ENCODE peak calls at places on chromosomes 7 and 10, in nine cellular contexts. B, Q, V, W, Z, P, C, D and H are unnamed samples.

GRCh38 chr10:72353963-72354355 is 760 bp downstream of the DNAJB12 start:
- DNase-seq in B (no peak), Q (peak), V (peak), W (peak), Z (no peak), P (no peak), C (no peak), D (no peak), H (peak)

GRCh38 chr7:121994625-121995410 is 121.9 kb downstream of the PTPRZ1 start:
- DNase-seq in B (peak), Q (peak), V (peak), W (no peak), Z (peak), P (peak), C (peak), D (peak), H (peak)

GRCh38 chr10:69831231-69831855 is 29.6 kb downstream of the COL13A1 start:
- DNase-seq in B (no peak), Q (no peak), V (no peak), W (no peak), Z (no peak), P (no peak), C (no peak), D (no peak), H (no peak)

GRCh38 chr10:25642736-25643135 is 291.3 kb upstream of the MYO3A start:
- DNase-seq in B (no peak), Q (no peak), V (no peak), W (no peak), Z (no peak), P (no peak), C (no peak), D (no peak), H (no peak)

GRCh38 chr7:81161459-81162075 is 242.7 kb upstream of the SEMA3C start:
- DNase-seq in B (peak), Q (no peak), V (no peak), W (no peak), Z (peak), P (no peak), C (no peak), D (peak), H (no peak)

GRCh38 chr10:50554995-50555568 is 68.7 kb downstream of the SGMS1 start:
- DNase-seq in B (no peak), Q (no peak), V (peak), W (no peak), Z (peak), P (no peak), C (no peak), D (no peak), H (peak)

GRCh38 chr10:93309062-93309461 is 173.1 kb downstream of the MYOF start:
- DNase-seq in B (no peak), Q (no peak), V (no peak), W (no peak), Z (no peak), P (no peak), C (no peak), D (no peak), H (no peak)

GRCh38 chr10:102814873-102815661 is 22.1 kb downstream of the CYP17A1 start:
- DNase-seq in B (peak), Q (no peak), V (peak), W (peak), Z (no peak), P (peak), C (no peak), D (no peak), H (no peak)

GRCh38 chr10:49663596-49663995 is 15.9 kb upstream of the C10orf53 start:
- DNase-seq in B (no peak), Q (no peak), V (no peak), W (no peak), Z (no peak), P (no peak), C (no peak), D (no peak), H (no peak)

GRCh38 chr7:31084226-31084625 is 32.1 kb downstream of the ADCYAP1R1 start:
- DNase-seq in B (no peak), Q (no peak), V (no peak), W (peak), Z (no peak), P (no peak), C (no peak), D (no peak), H (no peak)

GRCh38 chr7:22460363-22460988 is 39.5 kb downstream of the STEAP1B start:
- DNase-seq in B (no peak), Q (no peak), V (no peak), W (no peak), Z (no peak), P (no peak), C (no peak), D (no peak), H (no peak)

GRCh38 chr7:77498659-77499379 is 38.3 kb upstream of the PTPN12 start:
- DNase-seq in B (no peak), Q (no peak), V (no peak), W (no peak), Z (no peak), P (no peak), C (no peak), D (no peak), H (peak)

GRCh38 chr7:36116347-36117200 is 36.5 kb upstream of the EEPD1 start:
- DNase-seq in B (no peak), Q (no peak), V (no peak), W (no peak), Z (no peak), P (no peak), C (no peak), D (peak), H (no peak)

GRCh38 chr7:74262639-74263398 is 8.6 kb upstream of the RFC2 start:
- DNase-seq in B (no peak), Q (no peak), V (no peak), W (no peak), Z (no peak), P (no peak), C (no peak), D (no peak), H (no peak)

GRCh38 chr10:132748545-132749427 is 37.2 kb downstream of the NKX6-2 start:
- DNase-seq in B (no peak), Q (no peak), V (no peak), W (no peak), Z (no peak), P (no peak), C (no peak), D (no peak), H (no peak)

GRCh38 chr7:132730126-132730525 is 153.9 kb upstream of the PLXNA4 start:
- DNase-seq in B (no peak), Q (no peak), V (no peak), W (no peak), Z (no peak), P (no peak), C (no peak), D (no peak), H (no peak)

GRCh38 chr7:71237945-71238344 is 106.0 kb downstream of the GALNT17 start:
- DNase-seq in B (no peak), Q (no peak), V (peak), W (no peak), Z (no peak), P (no peak), C (no peak), D (no peak), H (no peak)

GRCh38 chr10:28020080-28020860 is 21.4 kb upstream of the ODAD2 start:
- DNase-seq in B (no peak), Q (no peak), V (no peak), W (no peak), Z (peak), P (no peak), C (no peak), D (no peak), H (no peak)

GRCh38 chr10:98516352-98516751 is 69.6 kb upstream of the HPS1 start:
- DNase-seq in B (no peak), Q (no peak), V (no peak), W (no peak), Z (no peak), P (no peak), C (no peak), D (no peak), H (no peak)

GRCh38 chr10:72309290-72310240 is 35.8 kb downstream of the DDIT4 start:
- DNase-seq in B (no peak), Q (no peak), V (no peak), W (peak), Z (no peak), P (peak), C (peak), D (no peak), H (no peak)

GRCh38 chr7:15801041-15801440 is 114.6 kb upstream of the MEOX2 start:
- DNase-seq in B (no peak), Q (no peak), V (no peak), W (no peak), Z (no peak), P (no peak), C (no peak), D (no peak), H (no peak)

GRCh38 chr10:126857178-126857806 is 47.9 kb upstream of the DOCK1 start:
- DNase-seq in B (no peak), Q (no peak), V (no peak), W (no peak), Z (no peak), P (no peak), C (no peak), D (no peak), H (no peak)

GRCh38 chr10:71067098-71067760 is 145.1 kb upstream of the UNC5B start:
- DNase-seq in B (no peak), Q (no peak), V (no peak), W (no peak), Z (no peak), P (no peak), C (no peak), D (no peak), H (no peak)

GRCh38 chr10:108783897-108784296 is 1139.4 kb downstream of the XPNPEP1 start:
- DNase-seq in B (no peak), Q (peak), V (no peak), W (no peak), Z (no peak), P (no peak), C (peak), D (peak), H (peak)

GRCh38 chr7:139691253-139691781 is 86.5 kb downstream of the HIPK2 start:
- DNase-seq in B (no peak), Q (no peak), V (peak), W (no peak), Z (no peak), P (no peak), C (peak), D (no peak), H (no peak)

GRCh38 chr10:132641966-132642731 is 104.6 kb downstream of the INPP5A start:
- DNase-seq in B (no peak), Q (no peak), V (no peak), W (peak), Z (no peak), P (no peak), C (no peak), D (no peak), H (no peak)

GRCh38 chr10:110993024-110993693 is 73.8 kb downstream of the SHOC2 start:
- DNase-seq in B (no peak), Q (no peak), V (no peak), W (no peak), Z (peak), P (no peak), C (no peak), D (peak), H (peak)

GRCh38 chr7:139598642-139599041 is 75.2 kb downstream of the CLEC2L start:
- DNase-seq in B (no peak), Q (peak), V (peak), W (no peak), Z (no peak), P (no peak), C (no peak), D (no peak), H (no peak)

GRCh38 chr7:101410743-101411476 is 48.2 kb downstream of the COL26A1 start:
- DNase-seq in B (no peak), Q (peak), V (peak), W (no peak), Z (no peak), P (no peak), C (peak), D (no peak), H (peak)

GRCh38 chr10:69797959-69798358 is 3.7 kb upstream of the COL13A1 start:
- DNase-seq in B (no peak), Q (no peak), V (no peak), W (no peak), Z (no peak), P (no peak), C (no peak), D (peak), H (no peak)

GRCh38 chr10:94725871-94726270 is 36.6 kb upstream of the CYP2C19 start:
- DNase-seq in B (no peak), Q (no peak), V (no peak), W (no peak), Z (no peak), P (no peak), C (no peak), D (peak), H (no peak)

GRCh38 chr10:30111340-30111980 is 52.1 kb upstream of the JCAD start:
- DNase-seq in B (no peak), Q (no peak), V (no peak), W (no peak), Z (peak), P (no peak), C (no peak), D (no peak), H (no peak)

GRCh38 chr7:39212881-39213280 is 235.2 kb downstream of the POU6F2 start:
- DNase-seq in B (no peak), Q (no peak), V (no peak), W (no peak), Z (no peak), P (no peak), C (no peak), D (no peak), H (no peak)

GRCh38 chr7:69373171-69374035 is 224.9 kb upstream of the AUTS2 start:
- DNase-seq in B (no peak), Q (no peak), V (no peak), W (no peak), Z (peak), P (peak), C (no peak), D (no peak), H (peak)

GRCh38 chr10:78491812-78492211 is 458.1 kb downstream of the RPS24 start:
- DNase-seq in B (no peak), Q (no peak), V (no peak), W (no peak), Z (peak), P (no peak), C (no peak), D (no peak), H (no peak)

GRCh38 chr10:102926842-102927241 is 8.7 kb downstream of the CNNM2 start:
- DNase-seq in B (no peak), Q (no peak), V (no peak), W (no peak), Z (no peak), P (no peak), C (peak), D (no peak), H (no peak)

GRCh38 chr10:20771053-20771452 is 126.1 kb downstream of the NEBL start:
- DNase-seq in B (no peak), Q (no peak), V (no peak), W (no peak), Z (no peak), P (no peak), C (no peak), D (no peak), H (no peak)

GRCh38 chr10:1068362-1069361 is 12.5 kb downstream of the WDR37 start:
- DNase-seq in B (no peak), Q (no peak), V (no peak), W (no peak), Z (no peak), P (no peak), C (no peak), D (no peak), H (no peak)

GRCh38 chr10:69437321-69438259 is 13.7 kb upstream of the TSPAN15 start:
- DNase-seq in B (no peak), Q (no peak), V (no peak), W (peak), Z (no peak), P (no peak), C (no peak), D (no peak), H (no peak)

GRCh38 chr7:123750389-123751230 is 1.8 kb upstream of the WASL start:
- DNase-seq in B (no peak), Q (no peak), V (no peak), W (no peak), Z (no peak), P (no peak), C (no peak), D (no peak), H (no peak)
- H3K4me3 ChIP-seq in B (no peak), Q (peak), V (no peak), W (peak), Z (no peak), P (no peak), C (peak), D (peak), H (peak)

GRCh38 chr7:94907026-94907419 is 371 bp upstream of the PPP1R9A start:
- DNase-seq in B (no peak), Q (no peak), V (no peak), W (no peak), Z (no peak), P (no peak), C (no peak), D (no peak), H (no peak)
- H3K4me3 ChIP-seq in B (peak), Q (peak), V (no peak), W (peak), Z (no peak), P (peak), C (peak), D (no peak), H (no peak)

DNA sequence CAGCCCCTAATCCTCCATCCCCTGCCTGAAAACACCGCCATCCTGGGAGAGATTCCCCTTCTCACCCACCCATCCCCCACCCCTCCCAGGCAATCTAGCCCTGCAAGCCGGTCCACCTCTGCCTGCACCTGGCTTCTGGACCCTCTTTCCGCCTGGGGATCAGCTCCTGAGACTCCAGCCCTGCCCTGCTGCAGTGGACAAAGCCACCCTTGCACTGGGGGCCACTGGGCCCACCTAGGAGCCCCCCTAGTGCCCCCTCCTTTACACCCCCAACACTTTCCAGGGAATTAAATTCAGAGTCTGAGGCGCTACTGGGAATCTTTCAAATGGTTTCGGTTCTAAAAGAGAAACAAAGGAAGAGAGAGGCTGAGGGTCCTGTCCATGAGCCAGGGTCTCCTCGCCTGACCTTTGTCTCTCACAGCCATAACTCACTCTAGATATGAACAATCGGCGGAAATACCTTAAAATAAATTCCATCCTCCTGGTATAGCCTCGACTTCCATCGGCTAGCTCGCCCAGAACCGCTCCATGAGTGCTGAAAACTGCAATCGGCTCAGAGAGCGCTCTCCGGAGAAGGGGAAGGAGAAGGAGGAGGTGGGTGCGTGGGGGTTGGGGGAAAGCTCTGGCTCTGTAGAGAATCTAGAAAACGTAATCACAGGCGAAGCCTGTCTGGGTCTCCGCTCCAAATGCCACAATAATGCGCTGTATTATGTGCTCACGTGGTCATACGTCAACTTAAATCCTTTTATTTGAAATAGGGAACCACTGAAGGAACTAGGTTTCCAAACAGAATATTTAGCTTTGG is 12.7 kb downstream of the HOXA4 start:
- DNase-seq in B (no peak), Q (no peak), V (no peak), W (no peak), Z (no peak), P (peak), C (peak), D (peak), H (no peak)
- H3K4me3 ChIP-seq in B (no peak), Q (no peak), V (no peak), W (peak), Z (no peak), P (peak), C (peak), D (peak), H (no peak)

DNA sequence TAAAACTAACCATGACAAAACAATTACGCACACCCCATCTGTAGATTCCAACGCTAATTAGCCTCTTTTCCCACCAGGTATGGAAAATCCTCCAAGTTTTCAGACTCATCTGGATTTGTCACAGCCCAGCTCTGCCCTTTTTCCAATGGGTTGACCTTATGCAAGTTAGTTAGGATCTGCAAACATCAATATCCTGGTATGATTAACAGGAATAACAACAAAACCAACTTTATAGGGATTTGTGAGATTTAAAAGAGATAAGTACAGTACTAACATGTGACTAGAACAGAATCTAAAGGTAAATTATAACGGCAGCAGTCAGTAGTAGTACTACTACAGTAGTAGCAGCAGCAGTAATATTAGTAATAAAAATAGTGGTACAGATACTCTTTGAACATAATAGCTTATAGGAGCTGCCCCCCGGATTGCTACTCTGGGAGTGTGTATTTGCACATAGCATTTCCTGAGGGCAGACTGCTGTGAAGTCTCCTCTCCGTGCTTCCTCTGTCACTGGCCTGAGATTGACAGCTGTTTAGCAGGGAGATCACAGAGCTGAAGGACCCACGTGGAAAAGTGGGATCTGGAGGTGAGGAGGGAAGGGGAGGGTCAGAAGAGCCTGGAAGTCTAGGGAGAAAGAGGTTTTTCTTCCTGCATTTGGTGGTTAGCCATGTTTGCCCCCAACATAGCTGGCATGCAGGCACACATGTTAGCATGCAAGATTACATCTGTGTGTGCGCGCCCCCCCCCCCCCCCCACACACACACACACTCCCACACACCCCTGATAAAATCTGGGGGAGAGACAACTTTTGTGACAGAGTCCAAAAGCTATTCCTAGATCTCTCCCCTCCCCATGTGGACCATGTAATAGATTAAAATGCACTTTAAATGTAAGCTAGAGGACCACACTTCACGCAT is 73.3 kb upstream of the FAM171A1 start:
- DNase-seq in B (no peak), Q (no peak), V (no peak), W (no peak), Z (no peak), P (no peak), C (no peak), D (no peak), H (no peak)
- H3K4me3 ChIP-seq in B (no peak), Q (no peak), V (no peak), W (no peak), Z (no peak), P (no peak), C (no peak), D (no peak), H (no peak)